ENCODE peak calls at places on chromosomes 4 and X, in nine cellular contexts. One of them, this sample, is unnamed.

GRCh38 chr4:38455092-38455855 is 208.7 kb upstream of the KLF3 start:
- DNase-seq in ACHN: no peak
- DNase-seq in HFFc6: no peak
- DNase-seq in iris pigment epithelial cell: no peak
- DNase-seq in fibroblast of mammary gland: no peak
- DNase-seq in islet precursor cell: no peak
- DNase-seq in HTR-8/SVneo: no peak
- DNase-seq in mesenteric fat pad: no peak
- DNase-seq in fibroblast of the aortic adventitia: no peak
- DNase-seq in this sample: no peak

GRCh38 chr4:139015948-139016451 is 419 bp downstream of the NOCT start:
- DNase-seq in ACHN: peak; percentile 19
- DNase-seq in HFFc6: peak; percentile 10
- DNase-seq in iris pigment epithelial cell: peak; percentile 25
- DNase-seq in fibroblast of mammary gland: peak; percentile 32
- DNase-seq in islet precursor cell: peak; percentile 64
- DNase-seq in HTR-8/SVneo: no peak
- DNase-seq in mesenteric fat pad: no peak
- DNase-seq in fibroblast of the aortic adventitia: peak; percentile 40
- DNase-seq in this sample: peak; percentile 36

GRCh38 chrX:99172958-99173357 is 1237.1 kb downstream of the PCDH19 start:
- DNase-seq in ACHN: no peak
- DNase-seq in HFFc6: no peak
- DNase-seq in iris pigment epithelial cell: no peak
- DNase-seq in fibroblast of mammary gland: no peak
- DNase-seq in islet precursor cell: no peak
- DNase-seq in HTR-8/SVneo: no peak
- DNase-seq in mesenteric fat pad: no peak
- DNase-seq in fibroblast of the aortic adventitia: no peak
- DNase-seq in this sample: no peak

GRCh38 chr4:40046311-40046980 is 10.2 kb upstream of the N4BP2 start:
- DNase-seq in ACHN: no peak
- DNase-seq in HFFc6: peak; percentile 8
- DNase-seq in iris pigment epithelial cell: peak; percentile 90
- DNase-seq in fibroblast of mammary gland: peak; percentile 42
- DNase-seq in islet precursor cell: no peak
- DNase-seq in HTR-8/SVneo: peak; percentile 51
- DNase-seq in mesenteric fat pad: peak; percentile 55
- DNase-seq in fibroblast of the aortic adventitia: peak; percentile 77
- DNase-seq in this sample: peak; percentile 32

GRCh38 chrX:38868941-38869378 is 67.7 kb downstream of the MID1IP1 start:
- DNase-seq in ACHN: no peak
- DNase-seq in HFFc6: peak; percentile 77
- DNase-seq in iris pigment epithelial cell: peak; percentile 45
- DNase-seq in fibroblast of mammary gland: peak; percentile 86
- DNase-seq in islet precursor cell: peak; percentile 59
- DNase-seq in HTR-8/SVneo: no peak
- DNase-seq in mesenteric fat pad: no peak
- DNase-seq in fibroblast of the aortic adventitia: peak; percentile 62
- DNase-seq in this sample: peak; percentile 34

GRCh38 chr4:91212140-91212681 is 1085.0 kb downstream of the CCSER1 start:
- DNase-seq in ACHN: no peak
- DNase-seq in HFFc6: no peak
- DNase-seq in iris pigment epithelial cell: no peak
- DNase-seq in fibroblast of mammary gland: no peak
- DNase-seq in islet precursor cell: no peak
- DNase-seq in HTR-8/SVneo: no peak
- DNase-seq in mesenteric fat pad: no peak
- DNase-seq in fibroblast of the aortic adventitia: no peak
- DNase-seq in this sample: no peak

GRCh38 chr4:161937596-161937995 is 226.2 kb downstream of the FSTL5 start:
- DNase-seq in ACHN: no peak
- DNase-seq in HFFc6: no peak
- DNase-seq in iris pigment epithelial cell: peak; percentile 25
- DNase-seq in fibroblast of mammary gland: no peak
- DNase-seq in islet precursor cell: no peak
- DNase-seq in HTR-8/SVneo: no peak
- DNase-seq in mesenteric fat pad: no peak
- DNase-seq in fibroblast of the aortic adventitia: no peak
- DNase-seq in this sample: no peak

GRCh38 chrX:67435536-67435935 is 108.3 kb upstream of the AR start:
- DNase-seq in ACHN: no peak
- DNase-seq in HFFc6: no peak
- DNase-seq in iris pigment epithelial cell: no peak
- DNase-seq in fibroblast of mammary gland: no peak
- DNase-seq in islet precursor cell: no peak
- DNase-seq in HTR-8/SVneo: no peak
- DNase-seq in mesenteric fat pad: no peak
- DNase-seq in fibroblast of the aortic adventitia: no peak
- DNase-seq in this sample: no peak

GRCh38 chr4:68366600-68366999 is 16.7 kb upstream of the YTHDC1 start:
- DNase-seq in ACHN: no peak
- DNase-seq in HFFc6: no peak
- DNase-seq in iris pigment epithelial cell: peak; percentile 54
- DNase-seq in fibroblast of mammary gland: no peak
- DNase-seq in islet precursor cell: no peak
- DNase-seq in HTR-8/SVneo: no peak
- DNase-seq in mesenteric fat pad: no peak
- DNase-seq in fibroblast of the aortic adventitia: no peak
- DNase-seq in this sample: no peak

This sample was measured in LHCN-M2.